ENCODE peak calls at places on chromosomes 11 and 22, in seven cellular contexts. B is kidney tubule cell, E is amniotic epithelial cell, K is choroid plexus epithelial cell, S is ecto neural progenitor cell, M is NCI-H446, Z is dorsolateral prefrontal cortex. P is an unnamed sample.

GRCh38 chr11:574632-575323 is 1.5 kb upstream of the PHRF1 start:
- DNase-seq in B (no peak), E (no peak), K (no peak), S (no peak), M (no peak), Z (no peak), P (no peak)

GRCh38 chr11:82797595-82797971 is 63.9 kb upstream of the FAM181B start:
- DNase-seq in B (no peak), E (no peak), K (no peak), S (no peak), M (no peak), Z (no peak), P (no peak)

GRCh38 chr22:23305321-23305910 is 125.1 kb downstream of the BCR start:
- DNase-seq in B (peak), E (peak), K (peak), S (no peak), M (no peak), Z (peak), P (no peak)

GRCh38 chr22:27314276-27314807 is 487.2 kb downstream of the MN1 start:
- DNase-seq in B (no peak), E (peak), K (no peak), S (no peak), M (no peak), Z (no peak), P (no peak)

GRCh38 chr11:112968988-112969714 is 7.9 kb downstream of the NCAM1 start:
- DNase-seq in B (peak), E (peak), K (peak), S (no peak), M (no peak), Z (no peak), P (no peak)

GRCh38 chr22:31789803-31790202 is 36.0 kb downstream of the DEPDC5 start:
- DNase-seq in B (no peak), E (no peak), K (no peak), S (no peak), M (no peak), Z (no peak), P (no peak)

GRCh38 chr11:111765984-111766833 is at the start of gene PPP2R1B:
- DNase-seq in B (peak), E (peak), K (peak), S (peak), M (peak), Z (peak), P (peak)

GRCh38 chr11:96015911-96016565 is 92.1 kb upstream of the MTMR2 start:
- DNase-seq in B (peak), E (no peak), K (no peak), S (no peak), M (no peak), Z (no peak), P (no peak)

GRCh38 chr11:35764414-35764813 is 101.8 kb downstream of the TRIM44 start:
- DNase-seq in B (peak), E (no peak), K (no peak), S (no peak), M (no peak), Z (no peak), P (no peak)

GRCh38 chr11:57458060-57458409 is 2.3 kb upstream of the RTN4RL2 start:
- DNase-seq in B (peak), E (no peak), K (no peak), S (no peak), M (no peak), Z (no peak), P (no peak)

GRCh38 chr22:32411388-32411787 is 659 bp downstream of the RTCB start:
- DNase-seq in B (peak), E (peak), K (peak), S (no peak), M (no peak), Z (no peak), P (peak)

GRCh38 chr22:48492371-48493320 is 1335.0 kb downstream of the BRD1 start:
- DNase-seq in B (peak), E (peak), K (peak), S (peak), M (peak), Z (peak), P (no peak)

GRCh38 chr11:19951558-19952083 is 208.7 kb downstream of the DBX1 start:
- DNase-seq in B (peak), E (peak), K (peak), S (peak), M (peak), Z (no peak), P (no peak)

GRCh38 chr22:24512043-24512442 is 16.9 kb downstream of the UPB1 start:
- DNase-seq in B (no peak), E (no peak), K (peak), S (no peak), M (no peak), Z (no peak), P (no peak)

GRCh38 chr22:29798318-29798717 is 31.1 kb downstream of the UQCR10 start:
- DNase-seq in B (no peak), E (no peak), K (peak), S (no peak), M (no peak), Z (no peak), P (no peak)

GRCh38 chr11:114929351-114929750 is 251.0 kb downstream of the NXPE2 start:
- DNase-seq in B (no peak), E (no peak), K (no peak), S (no peak), M (no peak), Z (no peak), P (no peak)

GRCh38 chr11:45092901-45093760 is 53.3 kb upstream of the PRDM11 start:
- DNase-seq in B (peak), E (peak), K (peak), S (peak), M (no peak), Z (no peak), P (no peak)